ENCODE peak calls at places on chromosomes 6 and 20, in four cellular contexts. E, G, L and T are unnamed samples.
A peak's percentile ranks its signal among the peaks of the same experiment; 100 is the strongest.

GRCh38 chr6:44662461-44663121 is 275.1 kb downstream of the CDC5L start:
- DNase-seq in E (no peak), G (no peak), L (no peak), T (no peak)

GRCh38 chr6:164095056-164095455 is 680.5 kb downstream of the QKI start:
- DNase-seq in E (no peak), G (no peak), L (no peak), T (no peak)

GRCh38 chr6:17506962-17507361 is 93.1 kb upstream of the FAM8A1 start:
- DNase-seq in E (no peak), G (no peak), L (no peak), T (no peak)

GRCh38 chr6:14975124-14975815 is 270.6 kb upstream of the JARID2 start:
- DNase-seq in E (no peak), G (no peak), L (no peak), T (no peak)

GRCh38 chr6:121897337-121897760 is 461.9 kb downstream of the GJA1 start:
- DNase-seq in E (no peak), G (no peak), L (no peak), T (no peak)

GRCh38 chr20:64156136-64156885 is 7.9 kb upstream of the MYT1 start:
- DNase-seq in E (no peak), G (no peak), L (no peak), T (no peak)

GRCh38 chr20:13322621-13323020 is 101.5 kb downstream of the ISM1 start:
- DNase-seq in E (no peak), G (no peak), L (no peak), T (no peak)

GRCh38 chr6:18245642-18246041 is 18.7 kb downstream of the DEK start:
- DNase-seq in E (no peak), G (no peak), L (no peak), T (no peak)

GRCh38 chr6:158086054-158086705 is 81.9 kb downstream of the SERAC1 start:
- DNase-seq in E (no peak), G (no peak), L (no peak), T (no peak)

GRCh38 chr20:35341366-35342028 is 49.3 kb upstream of the FAM83C start:
- DNase-seq in E (no peak), G (no peak), L (no peak), T (no peak)

GRCh38 chr6:153210083-153210482 is 79.0 kb upstream of the RGS17 start:
- DNase-seq in E (peak; percentile 2), G (no peak), L (no peak), T (no peak)

GRCh38 chr6:74068945-74069570 is 373.1 kb downstream of the CD109 start:
- DNase-seq in E (no peak), G (no peak), L (no peak), T (no peak)

GRCh38 chr6:45631396-45631795 is 253.7 kb upstream of the SUPT3H start:
- DNase-seq in E (no peak), G (no peak), L (no peak), T (no peak)

GRCh38 chr6:40932366-40932765 is 106.7 kb downstream of the UNC5CL start:
- DNase-seq in E (no peak), G (no peak), L (no peak), T (no peak)

GRCh38 chr6:140078552-140079126 is 704.2 kb upstream of the CITED2 start:
- DNase-seq in E (no peak), G (no peak), L (no peak), T (no peak)

GRCh38 chr6:12148841-12149240 is 136.7 kb downstream of the HIVEP1 start:
- DNase-seq in E (no peak), G (no peak), L (no peak), T (no peak)

GRCh38 chr6:137590684-137591083 is 96.5 kb upstream of the OLIG3 start:
- DNase-seq in E (no peak), G (no peak), L (no peak), T (no peak)

GRCh38 chr20:5932796-5933195 is 17.5 kb downstream of the TRMT6 start:
- DNase-seq in E (no peak), G (no peak), L (no peak), T (no peak)

GRCh38 chr6:112851141-112851540 is 504.0 kb downstream of the RFPL4B start:
- DNase-seq in E (no peak), G (no peak), L (no peak), T (no peak)

GRCh38 chr20:62368629-62369507 is 1.8 kb upstream of the LAMA5 start:
- DNase-seq in E (no peak), G (no peak), L (no peak), T (peak; percentile 53)

GRCh38 chr20:32608664-32609015 is 23.5 kb upstream of the NOL4L start:
- DNase-seq in E (no peak), G (no peak), L (no peak), T (no peak)

GRCh38 chr20:824916-825315 is 8.6 kb upstream of the FAM110A start:
- DNase-seq in E (no peak), G (no peak), L (no peak), T (no peak)

GRCh38 chr6:51396583-51396982 is 577.9 kb downstream of the TFAP2B start:
- DNase-seq in E (no peak), G (no peak), L (no peak), T (no peak)

GRCh38 chr6:43175676-43176422 is 4.8 kb downstream of the SRF start:
- DNase-seq in E (no peak), G (no peak), L (no peak), T (no peak)

GRCh38 chr20:13819885-13820645 is 35.2 kb downstream of the NDUFAF5 start:
- DNase-seq in E (peak; percentile 22), G (no peak), L (no peak), T (no peak)

GRCh38 chr20:31576751-31577150 is 28.3 kb upstream of the ID1 start:
- DNase-seq in E (no peak), G (no peak), L (no peak), T (no peak)

GRCh38 chr6:53956068-53956711 is 155.1 kb upstream of the MLIP start:
- DNase-seq in E (peak; percentile 36), G (peak; percentile 64), L (peak; percentile 60), T (peak; percentile 86)

GRCh38 chr6:22249646-22250045 is 47.2 kb downstream of the PRL start:
- DNase-seq in E (no peak), G (no peak), L (no peak), T (no peak)

GRCh38 chr6:1630212-1630770 is 20.6 kb downstream of the FOXC1 start:
- DNase-seq in E (no peak), G (no peak), L (no peak), T (no peak)

GRCh38 chr6:109139109-109139508 is 43.8 kb downstream of the CEP57L1 start:
- DNase-seq in E (no peak), G (no peak), L (no peak), T (no peak)

GRCh38 chr6:167420177-167420576 is 95.3 kb downstream of the TTLL2 start:
- DNase-seq in E (no peak), G (no peak), L (no peak), T (no peak)

GRCh38 chr20:8152183-8152582 is 20.1 kb downstream of the PLCB1 start:
- DNase-seq in E (no peak), G (no peak), L (no peak), T (no peak)

GRCh38 chr6:107965746-107966145 is 7.7 kb upstream of the SEC63 start:
- DNase-seq in E (no peak), G (no peak), L (no peak), T (no peak)

GRCh38 chr6:33699131-33699530 is 12.4 kb downstream of the UQCC2 start:
- DNase-seq in E (no peak), G (no peak), L (no peak), T (no peak)